ENCODE peak calls at places on chromosomes 4 and X, in eight cellular contexts. Z is GM23338, G is neural progenitor cell, Y is hepatocyte, D is PC-3, A is GM23248, B is MM.1S, E is HCT116. C is an unnamed sample.

GRCh38 chrX:39654183-39654925 is 443.4 kb downstream of the BCOR start:
- DNase-seq in B (no peak), Y (no peak), A (no peak), Z (peak), D (no peak), G (peak), E (no peak), C (no peak)

GRCh38 chr4:60201052-60201673 is 999.0 kb upstream of the ADGRL3 start:
- DNase-seq in G (peak), B (peak), D (peak), Y (peak), E (peak), A (peak), Z (peak), C (peak)

GRCh38 chrX:78237127-78237526 is 90.3 kb downstream of the CYSLTR1 start:
- DNase-seq in Z (no peak), D (peak), A (no peak), B (no peak), Y (no peak), G (no peak), E (no peak), C (no peak)

GRCh38 chr4:1990348-1990645 is 18.5 kb downstream of the NELFA start:
- DNase-seq in Y (no peak), A (no peak), B (no peak), G (no peak), E (no peak), Z (no peak), D (no peak), C (no peak)

GRCh38 chr4:165684177-165684870 is 188.7 kb upstream of the TLL1 start:
- DNase-seq in E (no peak), G (no peak), Z (no peak), Y (no peak), D (peak), A (peak), B (no peak), C (no peak)

GRCh38 chrX:154018518-154019060 is 1.1 kb downstream of the IRAK1 start:
- DNase-seq in G (no peak), E (no peak), Y (no peak), B (no peak), A (no peak), D (no peak), Z (no peak), C (peak)

GRCh38 chr4:163137581-163137980 is 29.1 kb downstream of the NAF1 start:
- DNase-seq in Y (no peak), G (no peak), A (no peak), B (no peak), E (no peak), D (no peak), Z (no peak), C (no peak)

GRCh38 chrX:2572740-2573139 is 72.0 kb upstream of the DHRSX start:
- DNase-seq in B (no peak), D (peak), Z (no peak), G (peak), E (peak), A (peak), Y (no peak), C (no peak)

GRCh38 chr4:170272959-170273358 is 183.2 kb upstream of the AADAT start:
- DNase-seq in G (no peak), Z (no peak), E (no peak), B (no peak), A (no peak), D (no peak), Y (no peak), C (no peak)

GRCh38 chrX:18179446-18179845 is 41.2 kb downstream of the BEND2 start:
- DNase-seq in A (no peak), E (no peak), G (no peak), Y (no peak), B (no peak), D (no peak), Z (no peak), C (no peak)

GRCh38 chr4:8157944-8158709 is 486 bp downstream of the ABLIM2 start:
- DNase-seq in E (no peak), Z (peak), D (peak), Y (no peak), B (no peak), G (no peak), A (peak), C (no peak)

GRCh38 chr4:108010167-108010566 is 20.5 kb downstream of the HADH start:
- DNase-seq in D (peak), A (peak), E (no peak), B (no peak), G (no peak), Z (no peak), Y (no peak), C (no peak)

GRCh38 chr4:183200453-183200852 is 101.4 kb downstream of the WWC2 start:
- DNase-seq in G (peak), Z (no peak), B (no peak), E (no peak), Y (no peak), D (peak), A (peak), C (no peak)

GRCh38 chr4:7068883-7069282 is 1.0 kb upstream of the GRPEL1 start:
- DNase-seq in Y (peak), D (peak), A (peak), G (peak), E (no peak), Z (peak), B (no peak), C (no peak)

GRCh38 chr4:9384126-9384525 is 21.2 kb downstream of the USP17L30 start:
- DNase-seq in D (no peak), E (no peak), G (no peak), Z (no peak), A (no peak), B (no peak), Y (no peak), C (no peak)

GRCh38 chr4:84681488-84682274 is 98.8 kb downstream of the CDS1 start:
- DNase-seq in E (no peak), G (peak), A (peak), D (peak), B (peak), Y (peak), Z (no peak), C (no peak)

GRCh38 chr4:93658443-93658842 is 170.1 kb upstream of the ATOH1 start:
- DNase-seq in D (peak), G (peak), Y (no peak), Z (no peak), E (no peak), B (no peak), A (no peak), C (no peak)
- TF ChIP-seq EZH2phosphoT487 in D (no peak), G (no peak), Y (no peak), Z (no peak), E (no peak), B (no peak), A (no peak), C (no peak)

DNA sequence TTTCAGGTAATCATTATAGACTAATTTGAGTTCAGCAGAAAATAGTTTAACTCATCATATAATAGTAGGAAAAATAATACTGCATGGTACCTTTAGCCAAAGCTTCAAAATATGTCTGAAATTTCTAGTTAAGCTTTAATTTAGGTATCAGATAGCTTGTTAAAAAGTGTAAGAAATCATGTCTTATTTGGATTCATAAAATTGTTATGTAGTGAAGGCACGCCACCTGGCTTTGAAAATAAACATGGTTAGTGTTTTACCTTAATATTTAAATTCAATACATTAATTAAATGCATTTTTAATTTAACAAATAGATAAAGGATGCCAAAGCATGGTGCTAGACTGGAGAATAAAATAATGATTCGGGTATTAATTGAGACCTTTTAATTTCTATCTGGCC is 211.4 kb downstream of the FSTL5 start:
- DNase-seq in Z (no peak), B (no peak), D (peak), E (no peak), A (no peak), G (no peak), Y (no peak), C (no peak)
- TF ChIP-seq EZH2phosphoT487 in Z (no peak), B (no peak), D (no peak), E (no peak), A (no peak), G (no peak), Y (no peak), C (no peak)

GRCh38 chr4:181157647-181158046 is 1085.6 kb upstream of the TENM3 start:
- DNase-seq in E (no peak), B (peak), G (no peak), D (no peak), Z (no peak), A (no peak), Y (no peak), C (no peak)

GRCh38 chr4:181166742-181167399 is 1076.3 kb upstream of the TENM3 start:
- DNase-seq in D (no peak), B (no peak), Y (no peak), G (no peak), A (no peak), E (no peak), Z (peak), C (no peak)

GRCh38 chr4:181162266-181163063 is 1080.7 kb upstream of the TENM3 start:
- DNase-seq in E (no peak), G (no peak), B (no peak), Y (no peak), Z (no peak), D (no peak), A (no peak), C (no peak)

DNA sequence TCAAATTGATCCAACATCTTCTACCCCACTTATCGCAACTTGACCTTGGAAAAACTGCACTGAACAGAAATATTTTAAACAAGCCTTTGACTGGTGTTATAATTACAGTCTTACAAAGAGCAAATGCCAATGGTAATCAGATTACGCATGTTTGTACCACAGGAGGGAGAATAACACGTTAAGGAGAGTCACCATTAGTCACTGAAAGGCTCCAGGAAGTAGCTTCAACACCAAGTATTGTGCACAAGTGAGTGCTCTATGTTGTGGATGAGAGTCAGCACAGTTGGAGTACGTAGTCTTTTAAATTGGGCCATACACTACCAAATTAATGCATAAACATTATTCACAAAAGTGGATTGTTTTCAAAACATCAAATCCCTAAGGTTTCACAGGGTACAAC is 1081.5 kb upstream of the TENM3 start:
- DNase-seq in Z (no peak), B (no peak), E (no peak), G (no peak), D (peak), Y (no peak), A (peak), C (no peak)
- TF ChIP-seq EZH2phosphoT487 in Z (no peak), B (no peak), E (no peak), G (no peak), D (no peak), Y (no peak), A (no peak), C (no peak)

GRCh38 chrX:143837444-143837843 is 46.4 kb upstream of the UBE2NL start:
- DNase-seq in Y (no peak), G (no peak), E (no peak), A (no peak), Z (no peak), D (no peak), B (no peak), C (no peak)

DNA sequence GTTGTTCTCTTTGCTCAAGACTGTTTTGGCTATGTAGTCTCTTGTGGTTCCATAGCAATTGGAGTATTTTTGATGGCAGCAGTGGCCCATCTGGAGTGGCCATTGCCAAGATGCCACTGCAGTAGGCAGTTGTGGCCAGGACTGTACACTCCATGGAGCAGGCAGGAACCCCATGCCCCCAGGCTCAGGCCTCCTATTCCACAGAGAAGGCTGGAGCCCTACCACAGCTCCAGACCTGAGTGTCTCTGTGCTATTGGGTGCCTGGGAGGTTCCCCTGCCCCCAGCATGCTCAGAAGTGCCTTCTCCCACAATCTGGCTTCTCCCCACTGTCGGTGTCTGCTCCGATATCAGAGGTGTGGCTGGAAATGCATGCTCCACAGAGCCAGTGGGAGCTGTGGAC is 46.9 kb upstream of the UBE2NL start:
- DNase-seq in E (no peak), Z (no peak), B (no peak), G (no peak), A (no peak), Y (no peak), D (no peak), C (no peak)
- TF ChIP-seq EZH2phosphoT487 in E (no peak), Z (no peak), B (no peak), G (no peak), A (no peak), Y (no peak), D (no peak), C (no peak)

DNA sequence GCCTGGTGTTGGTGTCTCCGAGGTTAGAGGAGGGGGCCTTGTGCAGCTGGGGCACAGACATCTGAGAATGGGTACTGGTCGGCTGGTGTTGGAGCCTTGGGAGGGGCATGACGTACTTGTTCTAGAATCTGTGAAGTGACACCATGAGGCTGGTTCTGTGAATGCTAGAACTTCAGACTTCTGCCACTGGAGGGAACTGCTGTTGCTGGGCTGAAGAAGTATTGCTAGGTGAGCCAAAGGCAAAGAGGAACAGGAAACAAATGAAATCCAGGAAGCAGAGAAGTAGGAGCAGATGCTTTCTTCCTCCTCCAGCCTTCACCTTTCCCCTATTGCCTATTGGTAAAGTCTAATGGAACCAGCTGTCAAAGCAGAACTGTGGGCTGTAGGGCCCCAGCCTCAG is 120.9 kb upstream of the DDIT4L start:
- DNase-seq in Z (peak), B (no peak), Y (peak), A (peak), D (peak), E (peak), G (peak), C (no peak)
- TF ChIP-seq EZH2phosphoT487 in Z (no peak), B (no peak), Y (no peak), A (no peak), D (no peak), E (no peak), G (no peak), C (no peak)

C was measured in OCI-LY7.